ENCODE peak calls at places on chromosome 13, in seven cellular contexts. N is fibroblast of lung; P is mammary epithelial cell; J is activated T-cell treated with anti-CD3 and anti-CD28 coated beads, Interleukin-2, amount 50 U/mL, for 4 hours; O is GM04503; T is lower leg skin; S is activated CD4-positive, alpha-beta T cell treated with anti-CD3 and anti-CD28 coated beads, Interleukin-2, amount 50 U/mL, for 4 hours. H is an unnamed sample.

GRCh38 chr13:110127986-110128511 is 178.9 kb downstream of the COL4A1 start:
- DNase-seq in S (no peak), O (no peak), J (no peak), P (no peak), N (no peak), T (no peak), H (peak; percentile 49)

GRCh38 chr13:99377641-99378040 is 70.4 kb upstream of the GPR183 start:
- DNase-seq in S (no peak), P (no peak), T (peak; percentile 12), J (no peak), O (no peak), N (no peak), H (no peak)

GRCh38 chr13:52809310-52809769 is 39.1 kb downstream of the PCDH8 start:
- DNase-seq in P (peak; percentile 84), S (peak; percentile 3), J (no peak), T (no peak), N (peak; percentile 35), O (peak; percentile 1), H (peak; percentile 91)

GRCh38 chr13:54563286-54563685 is 1534.7 kb downstream of the OLFM4 start:
- DNase-seq in P (no peak), N (no peak), J (no peak), T (no peak), O (no peak), S (no peak), H (no peak)

GRCh38 chr13:96141032-96141431 is 51.1 kb downstream of the HS6ST3 start:
- DNase-seq in J (no peak), P (peak; percentile 16), O (no peak), N (peak; percentile 41), T (no peak), S (no peak), H (no peak)

GRCh38 chr13:27797228-27797624 is 4.9 kb downstream of the GSX1 start:
- DNase-seq in T (no peak), S (no peak), J (no peak), P (peak; percentile 50), O (no peak), N (peak; percentile 19), H (no peak)

GRCh38 chr13:109156181-109156935 is 526.9 kb downstream of the MYO16 start:
- DNase-seq in P (peak; percentile 84), O (no peak), T (no peak), N (peak; percentile 89), J (no peak), S (no peak), H (peak; percentile 43)

GRCh38 chr13:61294467-61295186 is 121.0 kb downstream of the PCDH20 start:
- DNase-seq in N (no peak), T (no peak), O (no peak), S (no peak), P (no peak), J (no peak), H (no peak)

GRCh38 chr13:44220948-44221347 is 152.7 kb upstream of the SERP2 start:
- DNase-seq in O (no peak), N (no peak), T (no peak), J (no peak), S (no peak), P (no peak), H (no peak)

GRCh38 chr13:20924758-20925394 is 22.3 kb upstream of the XPO4 start:
- DNase-seq in J (peak; percentile 64), T (peak; percentile 75), N (peak; percentile 89), O (no peak), P (peak; percentile 45), S (peak; percentile 68), H (peak; percentile 93)

GRCh38 chr13:38637576-38637975 is 49.3 kb upstream of the FREM2 start:
- DNase-seq in N (no peak), J (no peak), S (no peak), O (no peak), P (no peak), T (no peak), H (no peak)

GRCh38 chr13:31053098-31053497 is 108.6 kb downstream of the HSPH1 start:
- DNase-seq in O (no peak), P (peak; percentile 37), N (no peak), T (no peak), J (no peak), S (no peak), H (peak; percentile 29)

GRCh38 chr13:112172641-112173171 is 105.8 kb downstream of the SOX1 start:
- DNase-seq in T (no peak), S (no peak), O (no peak), P (no peak), N (no peak), J (no peak), H (no peak)

GRCh38 chr13:78700121-78700910 is 41.4 kb upstream of the OBI1 start:
- DNase-seq in P (peak; percentile 46), N (peak; percentile 84), J (no peak), T (no peak), S (no peak), O (no peak), H (peak; percentile 56)

GRCh38 chr13:101258071-101258470 is 158.2 kb downstream of the NALCN start:
- DNase-seq in P (peak; percentile 64), T (no peak), O (peak; percentile 67), S (peak; percentile 3), N (peak; percentile 70), J (no peak), H (peak; percentile 48)

GRCh38 chr13:72458701-72459100 is 268.7 kb downstream of the MZT1 start:
- DNase-seq in N (peak; percentile 67), P (peak; percentile 30), O (no peak), J (no peak), T (no peak), S (no peak), H (no peak)

GRCh38 chr13:106143930-106144709 is 391.3 kb downstream of the EFNB2 start:
- DNase-seq in O (no peak), T (no peak), J (no peak), N (no peak), S (no peak), P (peak; percentile 87), H (no peak)

GRCh38 chr13:74134777-74135305 is 637 bp upstream of the KLF12 start:
- DNase-seq in P (no peak), N (no peak), J (peak; percentile 62), S (peak; percentile 65), T (no peak), O (no peak), H (no peak)

GRCh38 chr13:110723598-110723997 is 10.1 kb downstream of the ING1 start:
- DNase-seq in O (no peak), J (no peak), S (no peak), N (no peak), P (no peak), T (no peak), H (no peak)

GRCh38 chr13:105847532-105848295 is 687.7 kb downstream of the EFNB2 start:
- DNase-seq in P (no peak), J (no peak), S (no peak), N (peak; percentile 12), T (no peak), O (no peak), H (peak; percentile 58)

GRCh38 chr13:113928701-113929627 is 44.9 kb downstream of the C13orf46 start:
- DNase-seq in T (peak; percentile 80), J (no peak), N (peak; percentile 90), S (no peak), O (peak; percentile 96), P (no peak), H (no peak)

GRCh38 chr13:107284168-107284567 is 716.2 kb upstream of the ARGLU1 start:
- DNase-seq in T (no peak), S (no peak), P (no peak), O (no peak), J (no peak), N (peak; percentile 45), H (peak; percentile 86)

GRCh38 chr13:50107205-50107604 is 92.0 kb downstream of the KCNRG start:
- DNase-seq in O (no peak), J (no peak), N (peak; percentile 11), T (no peak), P (no peak), S (no peak), H (no peak)

GRCh38 chr13:66353664-66354063 is 876.5 kb downstream of the PCDH9 start:
- DNase-seq in P (no peak), T (no peak), J (no peak), O (no peak), S (no peak), N (no peak), H (no peak)

GRCh38 chr13:33105387-33106005 is 89.3 kb downstream of the KL start:
- DNase-seq in O (no peak), S (no peak), T (no peak), J (no peak), N (no peak), P (no peak), H (no peak)

GRCh38 chr13:20441879-20442278 is 83.8 kb downstream of the CRYL1 start:
- DNase-seq in J (no peak), N (no peak), O (no peak), T (no peak), S (no peak), P (peak; percentile 89), H (no peak)

GRCh38 chr13:107208889-107209288 is 641.0 kb upstream of the ARGLU1 start:
- DNase-seq in O (no peak), T (no peak), J (no peak), N (no peak), P (no peak), S (no peak), H (peak; percentile 52)

GRCh38 chr13:95533545-95534135 is 18.9 kb upstream of the CLDN10 start:
- DNase-seq in T (no peak), N (no peak), S (no peak), J (no peak), P (no peak), O (no peak), H (peak; percentile 46)

GRCh38 chr13:72960541-72960940 is 98.3 kb upstream of the KLF5 start:
- DNase-seq in T (no peak), N (no peak), J (no peak), O (no peak), P (peak; percentile 69), S (no peak), H (no peak)

GRCh38 chr13:41960195-41960699 is 662 bp downstream of the VWA8 start:
- DNase-seq in S (no peak), P (peak; percentile 49), T (no peak), O (no peak), J (no peak), N (peak; percentile 47), H (peak; percentile 3)